ENCODE peak calls at places on chromosomes 12 and 14, in five cellular contexts. V is MM.1S, D is H9, U is K562, K is mammary epithelial cell. Z is an unnamed sample.

GRCh38 chr12:100391856-100392255 is 35.0 kb downstream of the SLC17A8 start:
- DNase-seq in V (no peak), K (no peak), U (peak; percentile 10), D (no peak), Z (no peak)

GRCh38 chr12:40622246-40622838 is 69.9 kb upstream of the CNTN1 start:
- DNase-seq in V (peak; percentile 70), D (peak; percentile 59), K (peak; percentile 46), U (peak; percentile 54), Z (peak; percentile 84)

GRCh38 chr12:67271976-67272375 is 2.8 kb downstream of the CAND1 start:
- DNase-seq in K (no peak), V (no peak), U (no peak), D (no peak), Z (no peak)

GRCh38 chr14:74035556-74035955 is 16.4 kb downstream of the BBOF1 start:
- DNase-seq in D (no peak), V (no peak), K (peak; percentile 2), U (no peak), Z (no peak)

GRCh38 chr12:121223283-121223946 is 13.5 kb downstream of the P2RX4 start:
- DNase-seq in K (peak; percentile 12), V (no peak), U (no peak), D (peak; percentile 67), Z (peak; percentile 66)

GRCh38 chr14:95066427-95066986 is 90.8 kb downstream of the DICER1 start:
- DNase-seq in K (no peak), V (no peak), D (no peak), U (no peak), Z (no peak)

GRCh38 chr14:101113835-101114725 is 210.6 kb upstream of the RTL1 start:
- DNase-seq in U (no peak), D (no peak), V (no peak), K (no peak), Z (no peak)

GRCh38 chr12:47408171-47408871 is 297.5 kb downstream of the RPAP3 start:
- DNase-seq in V (peak; percentile 73), K (peak; percentile 69), D (peak; percentile 54), U (peak; percentile 52), Z (peak; percentile 89)

GRCh38 chr14:73943083-73943482 is 6.8 kb downstream of the FAM161B start:
- DNase-seq in V (no peak), U (no peak), D (no peak), K (peak; percentile 61), Z (no peak)

GRCh38 chr12:67827820-67828383 is 161.3 kb upstream of the IFNG-AS1 start:
- DNase-seq in U (no peak), K (peak; percentile 99), D (no peak), V (no peak), Z (no peak)

GRCh38 chr12:11812558-11813421 is 163.3 kb downstream of the ETV6 start:
- DNase-seq in U (no peak), V (peak; percentile 83), D (peak; percentile 72), K (peak; percentile 36), Z (no peak)

GRCh38 chr14:85531594-85532391 is 1.8 kb downstream of the FLRT2 start:
- DNase-seq in D (peak; percentile 78), K (peak; percentile 82), V (no peak), U (no peak), Z (no peak)

GRCh38 chr12:130783110-130783715 is 55.8 kb downstream of the STX2 start:
- DNase-seq in U (no peak), D (peak; percentile 72), V (no peak), K (no peak), Z (no peak)

GRCh38 chr14:65472189-65472588 is 59.7 kb downstream of the FUT8 start:
- DNase-seq in K (no peak), U (peak; percentile 33), D (peak; percentile 38), V (no peak), Z (no peak)

GRCh38 chr14:32693114-32693513 is 245.6 kb upstream of the NPAS3 start:
- DNase-seq in V (peak; percentile 93), K (peak; percentile 43), D (peak; percentile 29), U (no peak), Z (no peak)

GRCh38 chr14:27090716-27091115 is 492.9 kb upstream of the NOVA1 start:
- DNase-seq in U (no peak), K (no peak), D (no peak), V (no peak), Z (peak; percentile 83)

GRCh38 chr14:20830831-20831230 is 28.2 kb upstream of the RNASE1 start:
- DNase-seq in U (no peak), D (no peak), V (no peak), K (no peak), Z (no peak)

GRCh38 chr12:131683266-131684014 is 27.4 kb upstream of the SFSWAP start:
- DNase-seq in V (no peak), U (no peak), K (peak; percentile 5), D (peak; percentile 33), Z (no peak)

GRCh38 chr14:102666635-102667034 is 74.2 kb downstream of the RCOR1 start:
- DNase-seq in D (no peak), K (no peak), U (no peak), V (no peak), Z (no peak)

GRCh38 chr12:58306266-58306995 is 365.1 kb downstream of the ATP23 start:
- DNase-seq in U (no peak), D (no peak), V (no peak), K (peak; percentile 24), Z (no peak)

GRCh38 chr12:3496964-3497363 is 6.0 kb downstream of the PRMT8 start:
- DNase-seq in K (peak; percentile 43), D (peak; percentile 67), V (no peak), U (no peak), Z (peak; percentile 61)

GRCh38 chr12:80849367-80849766 is 88.4 kb downstream of the LIN7A start:
- DNase-seq in D (no peak), U (no peak), V (no peak), K (no peak), Z (no peak)

GRCh38 chr12:79690156-79690605 is 583 bp downstream of the PAWR start:
- DNase-seq in D (no peak), U (no peak), V (peak; percentile 31), K (no peak), Z (peak; percentile 75)

GRCh38 chr12:31482816-31483215 is 108.1 kb downstream of the DENND5B start:
- DNase-seq in U (peak; percentile 9), D (no peak), K (peak; percentile 37), V (no peak), Z (no peak)

GRCh38 chr14:87430810-87431209 is 562.2 kb downstream of the GALC start:
- DNase-seq in K (peak; percentile 87), U (no peak), D (no peak), V (no peak), Z (no peak)

GRCh38 chr12:113082486-113083148 is 26.1 kb downstream of the DTX1 start:
- DNase-seq in U (no peak), V (peak; percentile 34), D (no peak), K (no peak), Z (no peak)

GRCh38 chr14:91985521-91986255 is 38.2 kb upstream of the FBLN5 start:
- DNase-seq in V (no peak), D (no peak), U (no peak), K (no peak), Z (no peak)

GRCh38 chr14:62711351-62712023 is 333.8 kb downstream of the KCNH5 start:
- DNase-seq in V (no peak), U (no peak), K (no peak), D (no peak), Z (no peak)

GRCh38 chr14:91409991-91410401 is 7.6 kb downstream of the CCDC88C start:
- DNase-seq in V (no peak), U (no peak), D (no peak), K (no peak), Z (no peak)

GRCh38 chr12:101850199-101850598 is 19.4 kb upstream of the GNPTAB start:
- DNase-seq in D (no peak), V (no peak), K (no peak), U (no peak), Z (peak; percentile 64)

GRCh38 chr14:36317650-36318049 is 2.8 kb downstream of the MBIP start:
- DNase-seq in K (peak; percentile 34), U (no peak), D (no peak), V (no peak), Z (no peak)

GRCh38 chr14:76962303-76962660 is 66.2 kb downstream of the IRF2BPL start:
- DNase-seq in U (peak; percentile 17), K (no peak), D (no peak), V (no peak), Z (no peak)

GRCh38 chr14:75978249-75978731 is 3.5 kb downstream of the TGFB3 start:
- DNase-seq in D (no peak), K (no peak), V (no peak), U (no peak), Z (peak; percentile 78)

GRCh38 chr12:94792690-94793089 is 142.3 kb upstream of the TMCC3 start:
- DNase-seq in U (no peak), D (no peak), V (no peak), K (no peak), Z (no peak)

GRCh38 chr12:76444408-76444984 is 96.3 kb upstream of the BBS10 start:
- DNase-seq in D (no peak), V (no peak), U (no peak), K (peak; percentile 17), Z (no peak)

DNA sequence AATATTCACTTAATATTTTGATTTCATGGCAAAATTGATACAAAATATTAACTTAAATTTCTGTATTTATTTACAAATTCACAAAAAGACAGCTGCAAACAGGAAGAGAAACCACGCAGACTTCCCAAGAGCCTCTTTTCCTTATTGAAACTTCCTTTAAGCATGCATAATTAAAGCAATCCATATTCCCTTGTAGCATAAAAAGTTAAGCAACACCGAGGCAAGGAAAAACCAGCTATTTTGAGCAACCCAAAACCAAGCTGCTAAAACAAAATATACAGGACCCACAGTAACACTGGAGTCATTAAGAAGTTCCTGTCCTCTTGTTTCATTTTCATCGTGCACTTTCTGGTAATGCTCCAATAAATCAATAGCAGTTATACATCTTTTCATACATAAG is 58.0 kb downstream of the EEA1 start:
- DNase-seq in D (no peak), K (no peak), U (no peak), V (no peak), Z (no peak)
- H3K4me2 ChIP-seq in D (no peak overlapping the region), K (no peak overlapping the region), U (no peak overlapping the region), V (no peak overlapping the region), Z (no peak overlapping the region)

GRCh38 chr12:1916396-1917171 is 1.9 kb downstream of the CACNA2D4 start:
- DNase-seq in V (no peak), D (peak; percentile 26), U (peak; percentile 67), K (no peak), Z (no peak)
- H3K9ac ChIP-seq in V (no peak overlapping the region), D (no peak overlapping the region), U (no peak overlapping the region), K (no peak overlapping the region), Z (no peak overlapping the region)

DNA sequence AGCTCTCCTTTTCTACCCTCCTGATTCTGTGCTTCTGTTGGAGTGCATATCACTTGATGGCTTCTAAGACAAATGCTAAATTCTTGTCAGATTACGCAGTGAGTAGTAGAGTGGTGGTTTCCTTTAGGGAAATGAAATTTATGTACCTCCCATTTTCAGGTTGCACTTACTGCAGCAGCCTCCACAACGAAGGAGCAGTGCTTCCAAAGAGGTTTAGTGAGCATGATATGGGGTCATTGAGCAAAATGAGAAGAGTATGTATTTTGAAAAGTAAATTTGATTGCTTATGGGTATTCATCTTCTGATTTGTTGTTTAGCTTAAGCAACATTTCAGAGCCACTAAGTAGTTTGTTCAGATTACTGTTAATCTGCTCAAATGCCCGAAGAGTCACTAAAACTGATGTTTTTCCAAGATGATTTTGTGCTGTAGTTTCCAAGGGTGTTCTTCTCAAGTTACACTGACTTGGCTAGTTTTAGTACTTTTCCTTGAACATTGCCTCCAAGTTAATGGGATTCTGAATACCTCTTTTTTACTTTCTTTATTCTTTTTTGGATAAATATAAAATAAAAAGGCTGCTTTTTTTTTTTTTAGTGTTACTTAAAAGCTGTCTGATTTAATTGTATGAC is 493.7 kb downstream of the PCNX1 start:
- DNase-seq in K (no peak), D (no peak), U (no peak), V (no peak), Z (no peak)
- H3K4me2 ChIP-seq in K (peak overlapping the region; percentile 70), D (no peak overlapping the region), U (no peak overlapping the region), V (no peak overlapping the region), Z (no peak overlapping the region)

GRCh38 chr14:61401461-61401860 is 80.1 kb downstream of the PRKCH start:
- DNase-seq in K (no peak), V (no peak), D (no peak), U (no peak), Z (no peak)
- H3K9ac ChIP-seq in K (no peak overlapping the region), V (no peak overlapping the region), D (no peak overlapping the region), U (no peak overlapping the region), Z (no peak overlapping the region)

Z was measured in Karpas-422.